ENCODE peak calls at places on chromosome 3, in eight cellular contexts. Y is iPS-NIHi11; D is NCI-H460; M is activated T-cell treated with anti-CD3 and anti-CD28 coated beads for 4 hours; P is head of caudate nucleus; J is tibial nerve; L is AG08395; G is activated CD8-positive, alpha-beta memory T cell treated with anti-CD3 and anti-CD28 coated beads, Interleukin-2, amount 50 U/mL, for 48 hours. C is an unnamed sample.

GRCh38 chr3:100169186-100169585 is 54.9 kb upstream of the FILIP1L start:
- DNase-seq in Y (no peak), D (no peak), M (no peak), P (no peak), J (no peak), L (no peak), G (no peak), C (no peak)

GRCh38 chr3:177229791-177230190 is 32.5 kb upstream of the TBL1XR1 start:
- DNase-seq in Y (no peak), D (no peak), M (no peak), P (no peak), J (no peak), L (peak), G (no peak), C (no peak)

GRCh38 chr3:146035366-146035765 is 125.6 kb downstream of the PLOD2 start:
- DNase-seq in Y (no peak), D (no peak), M (no peak), P (no peak), J (no peak), L (peak), G (no peak), C (no peak)

GRCh38 chr3:193772389-193772788 is 179.4 kb downstream of the OPA1 start:
- DNase-seq in Y (peak), D (no peak), M (no peak), P (no peak), J (no peak), L (no peak), G (no peak), C (no peak)

GRCh38 chr3:61666615-61667320 is 105.4 kb downstream of the PTPRG start:
- DNase-seq in Y (no peak), D (no peak), M (no peak), P (no peak), J (no peak), L (no peak), G (no peak), C (no peak)

GRCh38 chr3:137572931-137573330 is 191.2 kb upstream of the SOX14 start:
- DNase-seq in Y (no peak), D (no peak), M (no peak), P (no peak), J (no peak), L (no peak), G (no peak), C (no peak)

GRCh38 chr3:87771338-87772059 is 287.3 kb downstream of the CGGBP1 start:
- DNase-seq in Y (peak), D (peak), M (no peak), P (no peak), J (no peak), L (no peak), G (peak), C (no peak)

GRCh38 chr3:177336841-177337430 is 139.7 kb upstream of the TBL1XR1 start:
- DNase-seq in Y (no peak), D (no peak), M (no peak), P (no peak), J (no peak), L (peak), G (no peak), C (no peak)

GRCh38 chr3:48018841-48019240 is 2.6 kb upstream of the MAP4 start:
- DNase-seq in Y (no peak), D (no peak), M (no peak), P (no peak), J (no peak), L (peak), G (no peak), C (no peak)

GRCh38 chr3:17195856-17196604 is 311.3 kb downstream of the PLCL2 start:
- DNase-seq in Y (no peak), D (no peak), M (no peak), P (no peak), J (no peak), L (peak), G (no peak), C (no peak)

GRCh38 chr3:38549957-38550840 is 54.1 kb downstream of the EXOG start:
- DNase-seq in Y (no peak), D (no peak), M (no peak), P (no peak), J (no peak), L (no peak), G (peak), C (no peak)

GRCh38 chr3:9703736-9704342 is at the start of gene CPNE9:
- DNase-seq in Y (peak), D (no peak), M (no peak), P (no peak), J (no peak), L (peak), G (no peak), C (no peak)

C was measured in NCI-H510A.